ENCODE peak calls at places on chromosomes 11 and 22, in nine cellular contexts. V is thoracic aorta, Q is brain microvascular endothelial cell, S is breast epithelium, H is right lobe of liver, F is AG04450, P is cardiac muscle cell, W is left ventricle myocardium inferior, E is IMR-90. L is an unnamed sample. For H3K27me3, the result is how much of the 10 kb centered on the place peaks cover.

GRCh38 chr11:32792111-32792947 is 2.1 kb downstream of the CCDC73 start:
- DNase-seq in Q (no peak), V (no peak), P (no peak), S (no peak), F (no peak), W (no peak), E (no peak), H (no peak), L (no peak)

GRCh38 chr22:47110817-47111443 is 348.5 kb downstream of the TBC1D22A start:
- DNase-seq in E (peak), P (no peak), S (no peak), Q (no peak), W (no peak), H (no peak), V (no peak), F (no peak), L (no peak)

GRCh38 chr11:106077609-106078517 is at the start of gene AASDHPPT:
- DNase-seq in E (peak), W (no peak), P (peak), S (no peak), Q (peak), V (no peak), F (no peak), H (peak), L (no peak)

GRCh38 chr11:121534131-121535093 is 81.6 kb upstream of the SORL1-AS1 start:
- DNase-seq in Q (no peak), V (no peak), S (no peak), H (no peak), F (no peak), P (no peak), E (peak), W (no peak), L (no peak)

GRCh38 chr11:67045314-67045713 is 11.3 kb upstream of the RHOD start:
- DNase-seq in H (no peak), Q (peak), W (no peak), E (peak), S (no peak), V (no peak), P (no peak), F (peak), L (peak)

GRCh38 chr22:43851979-43852307 is 10.4 kb downstream of the SULT4A1 start:
- DNase-seq in P (no peak), F (no peak), H (no peak), W (no peak), Q (no peak), S (no peak), E (no peak), V (no peak), L (no peak)

GRCh38 chr11:119101367-119101758 is 290 bp downstream of the DPAGT1 start:
- DNase-seq in V (no peak), Q (peak), P (no peak), S (no peak), F (no peak), W (no peak), H (no peak), E (no peak), L (no peak)

GRCh38 chr11:119365071-119365591 is 16.4 kb downstream of the USP2 start:
- DNase-seq in E (peak), Q (no peak), W (no peak), S (no peak), F (no peak), H (no peak), P (no peak), V (no peak), L (no peak)

GRCh38 chr11:118305726-118306125 is 1.2 kb downstream of the CD3E start:
- DNase-seq in S (no peak), W (no peak), P (no peak), E (no peak), V (no peak), Q (no peak), F (no peak), H (no peak), L (no peak)

GRCh38 chr11:43578346-43579170 is 102.0 kb upstream of the HSD17B12 start:
- DNase-seq in P (no peak), S (no peak), V (no peak), F (no peak), Q (peak), W (no peak), H (no peak), E (peak), L (no peak)

GRCh38 chr22:46499798-46500174 is 37.6 kb downstream of the CELSR1 start:
- DNase-seq in W (no peak), V (no peak), F (no peak), Q (no peak), P (no peak), S (no peak), E (no peak), H (no peak), L (no peak)

GRCh38 chr11:134385774-134386565 is 26.1 kb downstream of the B3GAT1 start:
- DNase-seq in Q (no peak), P (no peak), H (no peak), V (no peak), S (no peak), E (no peak), F (no peak), W (no peak), L (no peak)

GRCh38 chr22:20044495-20045151 is 23.7 kb downstream of the TANGO2 start:
- DNase-seq in P (no peak), W (no peak), Q (no peak), V (no peak), S (no peak), H (no peak), E (no peak), F (no peak), L (no peak)

GRCh38 chr22:47647181-47647580 is 884.7 kb downstream of the TBC1D22A start:
- DNase-seq in F (no peak), V (no peak), W (no peak), P (no peak), Q (no peak), S (no peak), H (no peak), E (no peak), L (no peak)

GRCh38 chr22:49450521-49450920 is 377.2 kb downstream of the BRD1 start:
- DNase-seq in E (no peak), S (no peak), H (no peak), W (no peak), F (no peak), V (no peak), P (no peak), Q (no peak), L (no peak)

GRCh38 chr11:12222099-12222751 is 111.8 kb downstream of the MICAL2 start:
- DNase-seq in F (no peak), V (no peak), W (peak), E (no peak), S (no peak), Q (peak), H (no peak), P (no peak), L (no peak)

GRCh38 chr11:111352935-111353695 is 26.0 kb downstream of the POU2AF1 start:
- DNase-seq in V (no peak), S (no peak), Q (no peak), P (no peak), H (no peak), F (no peak), E (no peak), W (no peak), L (no peak)

GRCh38 chr22:20550851-20551744 is 43.7 kb downstream of the MED15 start:
- DNase-seq in P (peak), E (peak), S (no peak), Q (peak), V (no peak), F (no peak), H (no peak), W (no peak), L (no peak)

GRCh38 chr11:64659417-64660144 is 63.4 kb downstream of the NRXN2 start:
- DNase-seq in V (no peak), H (no peak), F (peak), P (no peak), Q (peak), W (no peak), E (peak), S (no peak), L (peak)

GRCh38 chr11:43359432-43359818 is 705 bp downstream of the TTC17 start:
- DNase-seq in P (peak), V (no peak), W (no peak), H (no peak), E (peak), S (no peak), F (no peak), Q (peak), L (no peak)

GRCh38 chr11:72010529-72011233 is 12.0 kb downstream of the IL18BP start:
- DNase-seq in H (no peak), Q (no peak), S (peak), V (no peak), F (no peak), W (no peak), P (no peak), E (no peak), L (no peak)

GRCh38 chr11:15852179-15852578 is 504.2 kb downstream of the SOX6 start:
- DNase-seq in H (peak), F (no peak), P (no peak), V (no peak), W (no peak), E (peak), Q (peak), S (no peak), L (no peak)

GRCh38 chr11:41245704-41246398 is 213.6 kb downstream of the LRRC4C start:
- DNase-seq in H (peak), Q (no peak), V (no peak), E (no peak), F (no peak), S (no peak), W (no peak), P (no peak), L (no peak)

GRCh38 chr22:41369089-41369745 is 12.5 kb upstream of the TEF start:
- DNase-seq in V (no peak), Q (no peak), F (no peak), E (no peak), P (no peak), H (no peak), W (no peak), S (no peak), L (no peak)

GRCh38 chr11:64788321-64789215 is 10.2 kb upstream of the SF1 start:
- DNase-seq in Q (no peak), V (no peak), W (no peak), S (no peak), P (no peak), H (no peak), F (no peak), E (no peak), L (no peak)

GRCh38 chr22:31625661-31626426 is 36.2 kb downstream of the PISD start:
- DNase-seq in H (no peak), E (peak), S (peak), P (peak), Q (peak), F (no peak), V (no peak), W (peak), L (no peak)

GRCh38 chr11:71079795-71080194 is 172.6 kb downstream of the SHANK2 start:
- DNase-seq in W (no peak), V (no peak), H (no peak), E (no peak), P (no peak), Q (no peak), S (no peak), F (no peak), L (no peak)

GRCh38 chr11:95577716-95578460 is 211.7 kb downstream of the FAM76B start:
- DNase-seq in V (no peak), W (no peak), P (no peak), S (no peak), F (no peak), H (no peak), E (peak), Q (peak), L (no peak)

GRCh38 chr11:120652705-120653335 is 141.3 kb downstream of the GRIK4 start:
- DNase-seq in H (no peak), E (peak), S (no peak), V (no peak), F (no peak), Q (no peak), P (no peak), W (no peak), L (no peak)

GRCh38 chr11:116173506-116173905 is 599.3 kb downstream of the BUD13 start:
- DNase-seq in P (no peak), H (no peak), W (no peak), E (no peak), V (no peak), S (no peak), F (no peak), Q (no peak), L (no peak)

GRCh38 chr11:130763087-130763980 is 152.9 kb downstream of the SNX19 start:
- DNase-seq in F (no peak), E (peak), Q (no peak), V (no peak), W (no peak), P (no peak), S (no peak), H (no peak), L (no peak)

GRCh38 chr11:65041206-65042035 is at the start of gene SAC3D1:
- DNase-seq in Q (peak), S (no peak), V (no peak), H (peak), F (no peak), W (no peak), E (peak), P (peak), L (no peak)

GRCh38 chr11:5626191-5626590 is 1.4 kb downstream of the TRIM34 start:
- DNase-seq in P (no peak), Q (no peak), V (no peak), E (peak), F (no peak), S (no peak), W (no peak), H (no peak), L (peak)

GRCh38 chr11:118353084-118353710 is 6.2 kb upstream of the UBE4A start:
- DNase-seq in V (no peak), S (no peak), F (no peak), Q (no peak), P (peak), H (no peak), W (no peak), E (peak), L (no peak)

GRCh38 chr22:45552580-45553332 is 50.1 kb downstream of the FBLN1 start:
- DNase-seq in H (peak), V (no peak), W (peak), F (peak), Q (peak), S (no peak), E (peak), P (no peak), L (peak)

GRCh38 chr11:69205125-69205928 is 49.6 kb downstream of the SMIM38 start:
- DNase-seq in V (no peak), Q (no peak), F (no peak), S (peak), P (no peak), H (no peak), W (no peak), E (no peak), L (no peak)

GRCh38 chr11:2798951-2799761 is 86.4 kb downstream of the CDKN1C start:
- DNase-seq in W (peak), S (peak), V (no peak), H (peak), E (peak), F (no peak), P (no peak), Q (no peak), L (no peak)

GRCh38 chr11:129723964-129724291 is 91.7 kb upstream of the TMEM45B start:
- DNase-seq in V (no peak), H (no peak), F (no peak), E (no peak), W (no peak), Q (no peak), S (no peak), P (no peak), L (no peak)

GRCh38 chr11:14668733-14669301 is 25.2 kb downstream of the PDE3B start:
- DNase-seq in S (no peak), H (peak), F (no peak), Q (no peak), W (no peak), E (no peak), V (no peak), P (no peak), L (no peak)

GRCh38 chr11:93623938-93624337 is 37.5 kb upstream of the CEP295 start:
- DNase-seq in F (no peak), H (no peak), E (no peak), Q (no peak), P (no peak), V (no peak), W (no peak), S (no peak), L (no peak)
- H3K4me3 ChIP-seq in F (no peak), H (no peak), E (no peak), Q (no peak), P (no peak), V (no peak), W (no peak), S (no peak), L (no peak)

GRCh38 chr11:17116121-17116520 is 38.7 kb upstream of the RPS13 start:
- DNase-seq in P (no peak), V (no peak), S (no peak), E (no peak), W (no peak), F (no peak), H (no peak), Q (no peak), L (no peak)
- H3K27me3 ChIP-seq in P (under half), V (under half), S (under half), E (under half), W (under half), F (under half), H (under half), Q (under half), L (under half)

GRCh38 chr11:45900916-45901617 is 6.0 kb downstream of the FREY1 start:
- DNase-seq in V (no peak), Q (no peak), P (no peak), F (no peak), E (no peak), S (no peak), H (no peak), W (no peak), L (no peak)
- H3K4me3 ChIP-seq in V (peak), Q (peak), P (no peak), F (peak), E (peak), S (peak), H (no peak), W (peak), L (peak)

DNA sequence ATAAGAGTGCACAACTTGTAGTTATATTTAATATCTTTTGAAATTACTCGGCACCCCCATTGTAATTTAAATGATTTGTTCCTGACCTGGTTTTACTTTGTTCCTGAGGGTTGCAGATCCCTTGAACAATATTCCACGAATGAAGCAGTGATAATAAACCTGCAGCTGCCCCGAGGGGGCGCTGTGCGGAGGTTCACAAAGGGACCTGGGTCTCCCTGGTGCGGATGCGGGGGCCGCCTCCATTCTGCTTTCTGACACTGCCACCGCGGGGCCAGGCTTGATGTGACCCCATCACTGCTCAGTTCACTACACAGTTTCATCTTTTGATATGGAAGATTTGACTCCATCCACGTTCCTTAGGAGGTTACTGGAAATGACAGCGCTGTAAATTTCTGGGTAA is 62.9 kb upstream of the PRODH start:
- DNase-seq in H (no peak), V (no peak), P (peak), Q (no peak), W (no peak), F (no peak), E (no peak), S (no peak), L (no peak)
- H3K27me3 ChIP-seq in H (under half), V (under half), P (under half), Q (under half), W (half or more), F (under half), E (under half), S (under half), L (under half)

GRCh38 chr11:1449516-1450270 is 36.9 kb downstream of the MOB2 start:
- DNase-seq in S (no peak), Q (no peak), F (no peak), H (no peak), P (no peak), V (no peak), E (no peak), W (no peak), L (no peak)

GRCh38 chr11:1450344-1450875 is 36.2 kb downstream of the MOB2 start:
- DNase-seq in P (no peak), Q (no peak), F (no peak), W (no peak), S (no peak), V (no peak), H (no peak), E (no peak), L (no peak)

GRCh38 chr11:1448166-1448825 is 38.3 kb downstream of the MOB2 start:
- DNase-seq in Q (no peak), E (no peak), F (no peak), H (no peak), V (no peak), S (no peak), P (no peak), W (no peak), L (no peak)

GRCh38 chr11:1450958-1451710 is 35.4 kb downstream of the MOB2 start:
- DNase-seq in Q (no peak), W (no peak), P (peak), E (no peak), S (no peak), H (no peak), V (no peak), F (no peak), L (no peak)

DNA sequence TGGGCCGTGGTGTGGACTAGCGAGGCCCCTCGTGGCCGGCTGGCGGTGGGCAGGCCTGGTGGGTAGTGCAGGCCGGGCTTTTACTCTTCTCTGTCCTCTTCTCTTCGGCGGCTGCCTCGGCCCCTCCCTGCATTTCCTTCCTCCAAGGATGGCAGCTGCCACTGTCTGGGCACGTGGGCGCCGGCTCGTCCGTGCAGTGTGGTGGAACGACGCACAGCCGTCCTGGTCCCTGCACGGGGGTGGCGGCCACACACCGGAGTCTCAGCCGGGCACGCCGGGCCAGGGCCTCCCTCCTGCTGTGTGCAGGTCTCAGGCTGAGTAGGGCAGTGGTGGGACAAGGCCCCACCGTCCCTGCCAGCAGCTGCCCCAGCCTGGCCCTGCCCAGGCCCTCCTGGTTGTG is 37.7 kb downstream of the MOB2 start:
- DNase-seq in Q (no peak), E (no peak), F (no peak), H (no peak), S (no peak), P (no peak), V (no peak), W (no peak), L (no peak)
- H3K4me3 ChIP-seq in Q (no peak), E (no peak), F (no peak), H (no peak), S (no peak), P (no peak), V (no peak), W (no peak), L (no peak)

DNA sequence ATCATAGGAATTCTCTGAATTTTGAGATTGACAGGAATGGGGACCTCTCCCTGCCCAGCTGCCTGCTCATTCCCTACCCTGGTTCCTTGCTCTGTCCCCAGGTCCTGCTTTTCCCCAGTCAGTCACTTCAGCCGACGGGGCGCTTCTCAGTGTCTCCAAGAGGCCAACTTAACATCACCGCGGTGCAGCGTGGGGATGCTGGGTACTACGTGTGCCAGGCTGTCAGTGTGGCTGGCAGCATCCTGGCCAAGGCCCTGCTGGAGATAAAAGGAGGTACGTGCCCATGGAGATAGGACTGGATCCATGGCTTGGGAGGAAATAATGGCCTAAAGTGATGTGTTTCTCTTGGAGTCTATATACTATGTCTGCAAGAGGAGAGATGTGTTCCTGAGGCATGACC is 7.0 kb downstream of the ROBO3 start:
- DNase-seq in F (no peak), E (no peak), P (no peak), H (no peak), W (no peak), S (no peak), Q (no peak), V (no peak), L (no peak)
- H3K27me3 ChIP-seq in F (half or more), E (half or more), P (half or more), H (under half), W (half or more), S (half or more), Q (under half), V (under half), L (under half)

DNA sequence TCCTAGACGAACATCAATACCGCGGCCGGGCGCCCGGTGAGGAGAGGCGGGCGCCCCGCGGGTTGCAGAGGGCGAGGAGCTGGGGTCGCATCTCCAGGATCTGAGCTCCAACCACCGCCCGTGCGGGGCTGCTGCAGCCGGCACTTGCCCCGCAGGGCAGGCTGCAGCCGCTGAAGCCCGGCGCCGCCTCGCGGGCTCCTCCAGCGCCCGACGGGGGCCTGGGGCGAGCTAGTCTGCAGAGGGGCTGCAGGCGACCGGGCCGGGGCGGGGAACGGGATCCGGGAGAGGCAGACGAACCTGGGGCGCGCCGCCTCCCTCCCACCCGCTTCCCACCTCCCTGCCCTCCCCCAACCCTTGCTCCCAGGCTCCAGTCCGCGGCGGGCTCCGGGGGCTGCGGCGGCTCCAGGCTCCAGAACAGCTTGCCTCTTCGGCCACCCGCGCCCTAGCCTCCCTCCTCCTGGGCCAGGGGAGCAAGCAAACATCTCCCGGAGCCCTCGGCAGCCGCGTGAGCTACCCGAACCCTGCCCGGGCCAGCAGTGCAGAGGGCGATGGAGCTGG is 858 bp downstream of the TENM4 start:
- DNase-seq in V (no peak), W (peak), P (peak), Q (no peak), F (no peak), H (peak), E (no peak), S (peak), L (no peak)
- H3K4me3 ChIP-seq in V (peak), W (peak), P (peak), Q (peak), F (peak), H (no peak), E (peak), S (peak), L (peak)